ENCODE peak calls at places on chromosomes 5 and 9, in ten cellular contexts. U is NCI-H1436, T is myocyte, V is amygdala, X is T-helper 1 cell, B is dorsolateral prefrontal cortex, S is RWPE1, G is uterus, L is HuH-7, J is esophagus muscularis mucosa. O is an unnamed sample.

GRCh38 chr5:9125852-9126251 is 420.0 kb downstream of the SEMA5A start:
- DNase-seq in U (no peak), T (no peak), V (no peak), X (no peak), B (no peak), S (no peak), G (no peak), L (no peak), J (no peak), O (no peak)

GRCh38 chr9:125540497-125540896 is 166.5 kb downstream of the MAPKAP1 start:
- DNase-seq in U (no peak), T (no peak), V (no peak), X (no peak), B (no peak), S (peak; percentile 78), G (no peak), L (no peak), J (no peak), O (no peak)

GRCh38 chr9:100394819-100395218 is 32.1 kb upstream of the MSANTD3 start:
- DNase-seq in U (no peak), T (no peak), V (no peak), X (no peak), B (no peak), S (no peak), G (no peak), L (no peak), J (no peak), O (no peak)

GRCh38 chr5:98110791-98111190 is 662.7 kb upstream of the RGMB start:
- DNase-seq in U (no peak), T (no peak), V (no peak), X (no peak), B (no peak), S (peak; percentile 36), G (no peak), L (no peak), J (no peak), O (no peak)

GRCh38 chr9:107284636-107285035 is 1.6 kb downstream of the RAD23B start:
- DNase-seq in U (no peak), T (no peak), V (no peak), X (no peak), B (no peak), S (no peak), G (no peak), L (peak; percentile 57), J (no peak), O (no peak)

GRCh38 chr5:98880151-98880550 is 48.7 kb downstream of the CHD1 start:
- DNase-seq in U (no peak), T (no peak), V (no peak), X (no peak), B (no peak), S (peak; percentile 33), G (no peak), L (peak; percentile 17), J (no peak), O (peak; percentile 46)

GRCh38 chr5:125045647-125046046 is 299.2 kb upstream of the ZNF608 start:
- DNase-seq in U (no peak), T (no peak), V (no peak), X (no peak), B (no peak), S (peak; percentile 42), G (no peak), L (no peak), J (no peak), O (no peak)

GRCh38 chr9:4022435-4023067 is 277.3 kb downstream of the GLIS3 start:
- DNase-seq in U (no peak), T (no peak), V (no peak), X (no peak), B (no peak), S (no peak), G (no peak), L (no peak), J (no peak), O (no peak)

GRCh38 chr5:8333977-8334376 is 465.0 kb downstream of the MTRR start:
- DNase-seq in U (no peak), T (peak; percentile 33), V (no peak), X (no peak), B (no peak), S (no peak), G (no peak), L (no peak), J (no peak), O (no peak)

GRCh38 chr5:54822331-54822700 is 163.1 kb downstream of the ESM1 start:
- DNase-seq in U (no peak), T (no peak), V (no peak), X (no peak), B (no peak), S (no peak), G (no peak), L (no peak), J (no peak), O (no peak)

GRCh38 chr9:36426348-36426747 is 26.3 kb upstream of the RNF38 start:
- DNase-seq in U (no peak), T (no peak), V (no peak), X (no peak), B (no peak), S (no peak), G (no peak), L (no peak), J (no peak), O (no peak)

GRCh38 chr9:69376651-69377050 is 51.6 kb downstream of the ENTREP1 start:
- DNase-seq in U (no peak), T (peak; percentile 98), V (no peak), X (no peak), B (no peak), S (peak; percentile 48), G (peak; percentile 47), L (no peak), J (peak; percentile 90), O (no peak)

GRCh38 chr5:40960027-40960426 is 50.7 kb downstream of the C7 start:
- DNase-seq in U (no peak), T (no peak), V (no peak), X (no peak), B (no peak), S (no peak), G (no peak), L (no peak), J (no peak), O (no peak)

GRCh38 chr5:77428033-77428432 is 64.1 kb downstream of the WDR41 start:
- DNase-seq in U (no peak), T (peak; percentile 10), V (no peak), X (no peak), B (no peak), S (no peak), G (no peak), L (no peak), J (no peak), O (no peak)

GRCh38 chr9:114283551-114284111 is 39.3 kb upstream of the ORM1 start:
- DNase-seq in U (no peak), T (no peak), V (no peak), X (no peak), B (peak; percentile 38), S (no peak), G (peak; percentile 15), L (no peak), J (no peak), O (no peak)

GRCh38 chr9:5608298-5609254 is 20.3 kb upstream of the RIC1 start:
- DNase-seq in U (no peak), T (peak; percentile 30), V (no peak), X (no peak), B (no peak), S (no peak), G (no peak), L (no peak), J (no peak), O (peak; percentile 15)

GRCh38 chr5:90548069-90548593 is 10.5 kb upstream of the ADGRV1 start:
- DNase-seq in U (peak; percentile 71), T (peak; percentile 25), V (peak; percentile 15), X (no peak), B (no peak), S (no peak), G (no peak), L (peak; percentile 41), J (no peak), O (peak; percentile 74)

GRCh38 chr5:32233696-32234447 is 59.8 kb upstream of the GOLPH3 start:
- DNase-seq in U (no peak), T (no peak), V (peak; percentile 27), X (no peak), B (no peak), S (no peak), G (no peak), L (peak; percentile 42), J (no peak), O (peak; percentile 66)

GRCh38 chr5:111234125-111234524 is 9.9 kb downstream of the CAMK4 start:
- DNase-seq in U (no peak), T (no peak), V (no peak), X (no peak), B (no peak), S (no peak), G (no peak), L (no peak), J (no peak), O (no peak)

GRCh38 chr9:137055385-137056364 is 1.8 kb upstream of the ENTPD2 start:
- DNase-seq in U (no peak), T (peak; percentile 52), V (peak; percentile 95), X (no peak), B (peak; percentile 92), S (peak; percentile 53), G (peak; percentile 94), L (peak; percentile 77), J (no peak), O (peak; percentile 65)

O was measured in Calu3.